ENCODE peak calls at places on chromosome 6, in seven cellular contexts. R is CD8-positive, alpha-beta memory T cell; D is tibial artery; G is heart right ventricle; Z is hepatocyte; S is psoas muscle; Y is lower lobe of right lung. E is an unnamed sample.

GRCh38 chr6:123805921-123806320 is 2.3 kb downstream of the NKAIN2 start:
- DNase-seq in R (no peak), D (no peak), G (no peak), Z (no peak), S (no peak), Y (no peak), E (no peak)

GRCh38 chr6:163780993-163781392 is 366.5 kb downstream of the QKI start:
- DNase-seq in R (no peak), D (no peak), G (peak; percentile 62), Z (peak; percentile 19), S (peak; percentile 89), Y (no peak), E (no peak)

GRCh38 chr6:134921980-134922313 is 28.0 kb downstream of the ALDH8A1 start:
- DNase-seq in R (no peak), D (no peak), G (no peak), Z (no peak), S (no peak), Y (no peak), E (no peak)

GRCh38 chr6:125097186-125097585 is 56.4 kb upstream of the TPD52L1 start:
- DNase-seq in R (no peak), D (no peak), G (no peak), Z (no peak), S (no peak), Y (no peak), E (no peak)

GRCh38 chr6:163929538-163929937 is 515.0 kb downstream of the QKI start:
- DNase-seq in R (no peak), D (no peak), G (no peak), Z (no peak), S (no peak), Y (no peak), E (no peak)

GRCh38 chr6:143060354-143060805 is 309 bp upstream of the AIG1 start:
- DNase-seq in R (peak; percentile 74), D (peak; percentile 92), G (peak; percentile 83), Z (peak; percentile 94), S (peak; percentile 90), Y (peak; percentile 91), E (peak; percentile 78)

GRCh38 chr6:105568121-105568520 is 165.2 kb upstream of the PREP start:
- DNase-seq in R (no peak), D (no peak), G (no peak), Z (peak; percentile 16), S (no peak), Y (no peak), E (peak; percentile 49)

GRCh38 chr6:152273002-152273401 is 364.2 kb downstream of the SYNE1 start:
- DNase-seq in R (no peak), D (no peak), G (no peak), Z (peak; percentile 18), S (no peak), Y (no peak), E (no peak)

GRCh38 chr6:132004668-132005067 is 53.5 kb upstream of the CCN2 start:
- DNase-seq in R (no peak), D (no peak), G (no peak), Z (no peak), S (no peak), Y (no peak), E (no peak)

GRCh38 chr6:141498980-141499379 is 633.7 kb upstream of the GJE1 start:
- DNase-seq in R (no peak), D (no peak), G (no peak), Z (no peak), S (no peak), Y (no peak), E (no peak)

GRCh38 chr6:160172704-160173103 is 51.1 kb downstream of the SLC22A1 start:
- DNase-seq in R (no peak), D (no peak), G (no peak), Z (no peak), S (no peak), Y (no peak), E (no peak)

GRCh38 chr6:107833136-107833535 is 9.0 kb upstream of the SCML4 start:
- DNase-seq in R (no peak), D (no peak), G (no peak), Z (no peak), S (no peak), Y (no peak), E (no peak)

GRCh38 chr6:138499303-138499991 is at the start of gene NHSL1:
- DNase-seq in R (no peak), D (no peak), G (no peak), Z (peak; percentile 68), S (no peak), Y (no peak), E (peak; percentile 91)

GRCh38 chr6:42735976-42736375 is 9.9 kb downstream of the TBCC start:
- DNase-seq in R (no peak), D (no peak), G (no peak), Z (no peak), S (no peak), Y (no peak), E (no peak)

GRCh38 chr6:4776967-4777925 is 1.0 kb downstream of the CDYL start:
- DNase-seq in R (peak; percentile 15), D (peak; percentile 66), G (peak; percentile 10), Z (peak; percentile 36), S (peak; percentile 61), Y (no peak), E (peak; percentile 25)

GRCh38 chr6:17705778-17706579 is 746 bp downstream of the NUP153 start:
- DNase-seq in R (peak; percentile 87), D (peak; percentile 81), G (peak; percentile 61), Z (peak; percentile 75), S (peak; percentile 80), Y (peak; percentile 78), E (peak; percentile 55)

GRCh38 chr6:72974276-72974675 is 251.0 kb downstream of the KHDC1L start:
- DNase-seq in R (no peak), D (no peak), G (no peak), Z (no peak), S (no peak), Y (no peak), E (no peak)

GRCh38 chr6:27776504-27776903 is 135.7 kb downstream of the OR2B2 start:
- DNase-seq in R (no peak), D (no peak), G (no peak), Z (no peak), S (no peak), Y (no peak), E (no peak)

GRCh38 chr6:27873101-27874030 is 38.8 kb downstream of the OR2B2 start:
- DNase-seq in R (peak; percentile 65), D (no peak), G (peak; percentile 48), Z (peak; percentile 35), S (peak; percentile 65), Y (peak; percentile 73), E (peak; percentile 79)

GRCh38 chr6:161135695-161136591 is 137.9 kb downstream of the AGPAT4 start:
- DNase-seq in R (no peak), D (no peak), G (no peak), Z (no peak), S (no peak), Y (no peak), E (no peak)

GRCh38 chr6:152816055-152816454 is 65.5 kb downstream of the VIP start:
- DNase-seq in R (no peak), D (no peak), G (no peak), Z (no peak), S (no peak), Y (no peak), E (no peak)

GRCh38 chr6:5950448-5950847 is 56.3 kb downstream of the NRN1 start:
- DNase-seq in R (no peak), D (no peak), G (peak; percentile 19), Z (no peak), S (no peak), Y (no peak), E (no peak)

GRCh38 chr6:148577687-148578488 is 168.9 kb upstream of the UST start:
- DNase-seq in R (peak; percentile 24), D (peak; percentile 89), G (peak; percentile 61), Z (peak; percentile 90), S (peak; percentile 90), Y (peak; percentile 86), E (peak; percentile 40)

GRCh38 chr6:170098428-170099170 is 192.3 kb downstream of the DLL1 start:
- DNase-seq in R (no peak), D (peak; percentile 54), G (peak; percentile 0), Z (no peak), S (peak; percentile 44), Y (no peak), E (no peak)

DNA sequence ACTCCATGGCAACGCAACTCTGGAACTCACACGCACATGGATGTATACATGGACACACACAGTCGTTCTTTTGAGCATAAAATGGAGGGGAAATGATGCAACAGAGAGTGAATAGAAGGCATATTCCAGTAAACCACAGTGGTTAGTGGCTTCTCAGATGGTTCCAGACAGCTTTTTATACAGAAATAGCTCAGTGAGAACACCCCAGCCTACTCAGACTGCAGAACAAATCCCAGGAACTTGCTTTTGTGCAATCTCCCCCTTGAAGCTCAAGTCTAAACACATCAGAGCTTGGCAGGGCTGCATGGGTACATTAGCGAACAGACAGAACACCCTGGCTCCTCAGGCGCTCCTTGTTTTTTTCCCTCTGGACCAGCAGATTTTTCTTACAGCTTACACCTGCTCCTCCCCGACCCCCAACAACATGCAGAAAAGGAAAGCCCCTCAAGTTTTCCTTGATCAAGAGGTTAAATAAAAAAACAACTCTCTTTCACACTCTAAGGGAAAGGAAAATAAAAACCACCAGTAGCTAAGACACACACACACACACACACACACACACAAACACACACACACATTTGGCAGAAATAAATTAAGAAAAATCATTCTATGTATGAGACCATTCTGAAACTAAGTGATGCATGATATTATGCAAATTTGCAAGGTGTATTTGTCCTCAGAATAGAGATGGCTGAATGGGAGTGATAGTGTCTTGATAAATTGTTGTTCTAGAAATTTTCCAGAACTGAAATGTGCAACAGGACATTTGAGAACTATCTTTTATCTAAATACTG is 51.2 kb upstream of the RANBP9 start:
- DNase-seq in R (peak; percentile 24), D (peak; percentile 84), G (no peak), Z (peak; percentile 57), S (no peak), Y (no peak), E (peak; percentile 20)
- H3K9me3 ChIP-seq in R (no peaks in the 10 kb centered on the region), D (no peaks in the 10 kb centered on the region), G (peaks cover 9% of the 10 kb centered on the region), Z (no peaks in the 10 kb centered on the region), S (no peaks in the 10 kb centered on the region), Y (no peaks in the 10 kb centered on the region), E (no peaks in the 10 kb centered on the region)

GRCh38 chr6:25899580-25900408 is 25.8 kb upstream of the SLC17A3 start:
- DNase-seq in R (no peak), D (no peak), G (no peak), Z (peak; percentile 7), S (no peak), Y (no peak), E (no peak)
- H3K27ac ChIP-seq in R (no peak overlapping the region), D (no peak overlapping the region), G (no peak overlapping the region), Z (peak overlapping the region; percentile 62), S (no peak overlapping the region), Y (no peak overlapping the region), E (no peak overlapping the region)

DNA sequence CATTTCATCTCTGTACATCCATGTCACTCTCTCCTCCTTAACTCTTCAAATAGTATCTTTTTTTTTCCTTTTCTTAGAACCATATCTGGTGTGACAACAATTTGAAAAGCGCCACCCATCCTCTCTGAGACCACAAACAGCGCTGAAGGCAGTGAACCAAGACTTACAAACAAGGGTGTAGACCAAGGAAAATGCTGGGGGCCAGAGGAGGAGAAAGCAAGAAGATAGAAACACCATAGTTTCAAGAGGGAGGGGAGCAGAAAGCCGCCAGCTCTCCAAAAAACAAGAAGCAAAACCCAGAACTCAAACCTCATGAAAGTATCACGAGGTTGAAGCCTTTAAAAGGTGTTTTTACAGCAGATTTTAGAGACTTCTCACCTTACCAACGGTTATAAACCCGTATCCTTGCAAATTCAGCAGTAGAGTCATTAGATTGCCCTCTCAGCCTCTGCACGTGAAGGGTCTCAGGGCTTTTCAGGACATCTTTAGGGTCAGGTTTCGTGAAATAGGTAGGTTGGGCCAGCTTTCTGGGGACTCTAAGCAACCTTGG is 13.3 kb upstream of the RIPOR2 start:
- DNase-seq in R (peak; percentile 80), D (no peak), G (no peak), Z (no peak), S (no peak), Y (no peak), E (peak; percentile 16)
- H3K4me3 ChIP-seq in R (peak overlapping the region; percentile 40), D (no peak overlapping the region), G (no peak overlapping the region), Z (no peak overlapping the region), S (no peak overlapping the region), Y (no peak overlapping the region), E (no peak overlapping the region)

GRCh38 chr6:921400-921799 is 228.5 kb upstream of the EXOC2 start:
- DNase-seq in R (no peak), D (no peak), G (no peak), Z (no peak), S (no peak), Y (no peak), E (no peak)
- H3K9me3 ChIP-seq in R (no peaks in the 10 kb centered on the region), D (peaks cover 26% of the 10 kb centered on the region), G (peaks cover 24% of the 10 kb centered on the region), Z (peaks cover 8% of the 10 kb centered on the region), S (no peaks in the 10 kb centered on the region), Y (peaks cover 17% of the 10 kb centered on the region), E (no peaks in the 10 kb centered on the region)

E was measured in small intestine.